ENCODE peak calls at places on chromosomes 7 and 10, in four cellular contexts. One of them, this sample, is unnamed.

GRCh38 chr7:90879924-90880323 is 283.8 kb downstream of the CDK14 start:
- DNase-seq in GM19239: no peak
- DNase-seq in endodermal cell: peak
- DNase-seq in activated naive CD4-positive, alpha-beta T cell treated with anti-CD3 and anti-CD28 coated beads, Interleukin-2, amount 10 ng/mL, durations not matched to agents 7 days and 5 days: no peak
- DNase-seq in this sample: no peak

GRCh38 chr10:62433181-62433692 is 59.1 kb downstream of the ZNF365 start:
- DNase-seq in activated naive CD4-positive, alpha-beta T cell treated with anti-CD3 and anti-CD28 coated beads, Interleukin-2, amount 10 ng/mL, durations not matched to agents 7 days and 5 days: peak
- DNase-seq in endodermal cell: no peak
- DNase-seq in GM19239: peak
- DNase-seq in this sample: no peak

GRCh38 chr10:111243126-111243525 is 166.3 kb downstream of the ADRA2A start:
- DNase-seq in activated naive CD4-positive, alpha-beta T cell treated with anti-CD3 and anti-CD28 coated beads, Interleukin-2, amount 10 ng/mL, durations not matched to agents 7 days and 5 days: no peak
- DNase-seq in endodermal cell: no peak
- DNase-seq in GM19239: no peak
- DNase-seq in this sample: no peak

GRCh38 chr7:112908106-112908505 is 117.9 kb upstream of the TMEM168 start:
- DNase-seq in endodermal cell: no peak
- DNase-seq in GM19239: no peak
- DNase-seq in activated naive CD4-positive, alpha-beta T cell treated with anti-CD3 and anti-CD28 coated beads, Interleukin-2, amount 10 ng/mL, durations not matched to agents 7 days and 5 days: no peak
- DNase-seq in this sample: no peak

GRCh38 chr10:90133606-90134005 is 432.2 kb downstream of the KIF20B start:
- DNase-seq in activated naive CD4-positive, alpha-beta T cell treated with anti-CD3 and anti-CD28 coated beads, Interleukin-2, amount 10 ng/mL, durations not matched to agents 7 days and 5 days: no peak
- DNase-seq in endodermal cell: no peak
- DNase-seq in GM19239: no peak
- DNase-seq in this sample: no peak

GRCh38 chr10:124032982-124033886 is 60.2 kb downstream of the CHST15 start:
- DNase-seq in activated naive CD4-positive, alpha-beta T cell treated with anti-CD3 and anti-CD28 coated beads, Interleukin-2, amount 10 ng/mL, durations not matched to agents 7 days and 5 days: no peak
- DNase-seq in GM19239: no peak
- DNase-seq in endodermal cell: peak
- DNase-seq in this sample: no peak

GRCh38 chr7:155809332-155809946 is 2.8 kb downstream of the SHH start:
- DNase-seq in endodermal cell: peak
- DNase-seq in GM19239: no peak
- DNase-seq in activated naive CD4-positive, alpha-beta T cell treated with anti-CD3 and anti-CD28 coated beads, Interleukin-2, amount 10 ng/mL, durations not matched to agents 7 days and 5 days: no peak
- DNase-seq in this sample: no peak

GRCh38 chr10:58641708-58642107 is 129.0 kb downstream of the BICC1 start:
- DNase-seq in endodermal cell: no peak
- DNase-seq in activated naive CD4-positive, alpha-beta T cell treated with anti-CD3 and anti-CD28 coated beads, Interleukin-2, amount 10 ng/mL, durations not matched to agents 7 days and 5 days: no peak
- DNase-seq in GM19239: no peak
- DNase-seq in this sample: no peak

GRCh38 chr7:47227762-47228177 is 354.1 kb downstream of the TNS3 start:
- DNase-seq in endodermal cell: no peak
- DNase-seq in GM19239: no peak
- DNase-seq in activated naive CD4-positive, alpha-beta T cell treated with anti-CD3 and anti-CD28 coated beads, Interleukin-2, amount 10 ng/mL, durations not matched to agents 7 days and 5 days: no peak
- DNase-seq in this sample: peak

GRCh38 chr7:142196066-142196840 is 61.6 kb downstream of the PRSS58 start:
- DNase-seq in endodermal cell: no peak
- DNase-seq in activated naive CD4-positive, alpha-beta T cell treated with anti-CD3 and anti-CD28 coated beads, Interleukin-2, amount 10 ng/mL, durations not matched to agents 7 days and 5 days: no peak
- DNase-seq in GM19239: no peak
- DNase-seq in this sample: no peak